ENCODE peak calls at places on chromosome 7, in four cellular contexts. Y is HepG2, M is NB4, Z is ovary. X is an unnamed sample.

GRCh38 chr7:117995850-117996650 is 122.8 kb upstream of the CTTNBP2 start:
- DNase-seq in Z (no peak), M (no peak), Y (no peak), X (no peak)

GRCh38 chr7:30453859-30454258 is 24.7 kb downstream of the NOD1 start:
- DNase-seq in M (peak), Z (no peak), Y (no peak), X (no peak)

GRCh38 chr7:40579401-40579800 is 444.6 kb downstream of the SUGCT start:
- DNase-seq in Y (no peak), M (no peak), Z (no peak), X (no peak)

GRCh38 chr7:101950450-101951119 is 133.2 kb downstream of the CUX1 start:
- DNase-seq in Z (no peak), Y (no peak), M (no peak), X (no peak)

GRCh38 chr7:34109936-34110626 is 204.7 kb downstream of the BMPER start:
- DNase-seq in Z (no peak), Y (no peak), M (no peak), X (no peak)

GRCh38 chr7:67343566-67343965 is 346.9 kb downstream of the TYW1 start:
- DNase-seq in Y (no peak), Z (no peak), M (no peak), X (no peak)

GRCh38 chr7:73823257-73823656 is 7.5 kb upstream of the CLDN4 start:
- DNase-seq in Z (no peak), Y (no peak), M (no peak), X (no peak)

GRCh38 chr7:158966780-158967390 is 110.5 kb downstream of the DYNC2I1 start:
- DNase-seq in Z (no peak), Y (no peak), M (peak), X (no peak)

GRCh38 chr7:83204715-83205114 is 42.0 kb upstream of the PCLO start:
- DNase-seq in Y (no peak), Z (no peak), M (no peak), X (no peak)

GRCh38 chr7:96187735-96188622 is 133.9 kb downstream of the SLC25A13 start:
- DNase-seq in Y (no peak), M (no peak), Z (no peak), X (no peak)

GRCh38 chr7:111029141-111029572 is 61.8 kb upstream of the LRRN3 start:
- DNase-seq in M (no peak), Y (peak), Z (no peak), X (no peak)

GRCh38 chr7:55094122-55094690 is 75.4 kb downstream of the EGFR start:
- DNase-seq in Y (no peak), M (no peak), Z (peak), X (no peak)

GRCh38 chr7:50304158-50304910 is at the start of gene IKZF1:
- DNase-seq in M (peak), Y (no peak), Z (no peak), X (peak)

GRCh38 chr7:33726582-33726981 is 178.8 kb upstream of the BMPER start:
- DNase-seq in Z (no peak), Y (no peak), M (no peak), X (no peak)

GRCh38 chr7:129452589-129453231 is 18.5 kb downstream of the STRIP2 start:
- DNase-seq in Z (no peak), Y (no peak), M (no peak), X (no peak)

GRCh38 chr7:102236592-102237287 is 49.9 kb upstream of the SH2B2 start:
- DNase-seq in M (peak), Y (peak), Z (peak), X (peak)

GRCh38 chr7:81161459-81162075 is 242.7 kb upstream of the SEMA3C start:
- DNase-seq in Y (peak), Z (no peak), M (peak), X (no peak)

GRCh38 chr7:40799493-40800406 is 664.9 kb downstream of the SUGCT start:
- DNase-seq in Y (no peak), Z (no peak), M (no peak), X (no peak)

GRCh38 chr7:12423995-12424745 is 20.5 kb upstream of the VWDE start:
- DNase-seq in M (no peak), Y (no peak), Z (no peak), X (no peak)
- H3K4me3 ChIP-seq in M (no peak), Y (no peak), Z (no peak), X (no peak)

DNA sequence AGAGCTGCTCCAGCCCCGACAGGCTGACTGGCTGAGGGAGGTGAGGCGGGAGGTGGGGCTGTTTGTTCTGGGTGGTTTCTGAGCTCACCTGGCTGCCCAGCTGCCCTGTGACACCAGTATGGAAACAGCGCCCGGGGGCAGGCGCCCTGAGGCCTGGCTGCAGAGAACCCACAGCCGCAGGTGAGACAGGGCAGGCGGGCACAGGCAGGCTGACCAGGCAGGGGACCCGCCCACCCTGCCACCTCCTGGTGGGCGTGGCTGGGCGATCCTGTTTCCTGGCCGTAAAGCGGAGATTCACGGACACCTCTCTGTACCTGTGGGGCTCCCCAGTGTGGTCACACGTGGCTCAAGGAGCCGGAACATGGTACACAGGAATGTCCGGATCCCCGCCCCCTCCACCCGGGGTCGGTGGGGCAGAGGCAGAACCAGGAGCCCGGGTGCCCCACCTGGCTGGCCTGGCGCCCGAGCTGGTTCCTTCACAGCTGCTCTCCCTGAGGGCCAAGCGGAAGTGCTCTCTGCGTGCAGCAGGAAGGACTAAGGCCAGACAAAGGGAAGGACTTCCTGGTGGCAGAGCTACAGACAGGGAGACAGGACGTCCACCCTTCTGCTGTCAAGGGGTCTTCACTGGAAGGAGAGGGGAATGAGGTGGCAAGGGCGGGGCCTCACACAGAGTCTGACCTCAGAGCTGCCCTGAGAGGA is 3.9 kb downstream of the MICALL2 start:
- DNase-seq in Y (no peak), M (no peak), Z (no peak), X (no peak)
- TF ChIP-seq POLR2A in Y (no peak), M (no peak), Z (no peak), X (no peak)

GRCh38 chr7:5681423-5681822 is 100.0 kb downstream of the RNF216 start:
- DNase-seq in Z (no peak), Y (no peak), M (peak), X (no peak)
- H3K4me3 ChIP-seq in Z (no peak), Y (no peak), M (no peak), X (no peak)

GRCh38 chr7:135662373-135663114 is at the start of gene STMP1:
- DNase-seq in Z (peak), Y (peak), M (peak), X (peak)
- TF ChIP-seq POLR2A in Z (peak), Y (peak), M (peak), X (peak)

GRCh38 chr7:157188091-157188665 is 49.5 kb downstream of the UBE3C start:
- DNase-seq in M (no peak), Z (no peak), Y (no peak), X (no peak)
- H3K4me3 ChIP-seq in M (no peak), Z (no peak), Y (no peak), X (no peak)

GRCh38 chr7:149838224-149838991 is at the start of gene ZNF862:
- DNase-seq in Z (peak), M (peak), Y (peak), X (peak)
- TF ChIP-seq POLR2A in Z (peak), M (peak), Y (peak), X (peak)

GRCh38 chr7:155509725-155510551 is 36.4 kb downstream of the CNPY1 start:
- DNase-seq in M (peak), Z (no peak), Y (no peak), X (peak)
- H3K4me3 ChIP-seq in M (no peak), Z (no peak), Y (no peak), X (peak)

GRCh38 chr7:97873606-97874005 is 1.4 kb upstream of the ASNS start:
- DNase-seq in Z (no peak), M (no peak), Y (no peak), X (no peak)

GRCh38 chr7:97868788-97869187 is 3.4 kb downstream of the ASNS start:
- DNase-seq in M (peak), Z (no peak), Y (no peak), X (no peak)

GRCh38 chr7:97871659-97872024 is 566 bp downstream of the ASNS start:
- DNase-seq in M (no peak), Z (no peak), Y (no peak), X (no peak)

GRCh38 chr7:97868314-97868713 is 3.9 kb downstream of the ASNS start:
- DNase-seq in M (no peak), Z (no peak), Y (no peak), X (no peak)

DNA sequence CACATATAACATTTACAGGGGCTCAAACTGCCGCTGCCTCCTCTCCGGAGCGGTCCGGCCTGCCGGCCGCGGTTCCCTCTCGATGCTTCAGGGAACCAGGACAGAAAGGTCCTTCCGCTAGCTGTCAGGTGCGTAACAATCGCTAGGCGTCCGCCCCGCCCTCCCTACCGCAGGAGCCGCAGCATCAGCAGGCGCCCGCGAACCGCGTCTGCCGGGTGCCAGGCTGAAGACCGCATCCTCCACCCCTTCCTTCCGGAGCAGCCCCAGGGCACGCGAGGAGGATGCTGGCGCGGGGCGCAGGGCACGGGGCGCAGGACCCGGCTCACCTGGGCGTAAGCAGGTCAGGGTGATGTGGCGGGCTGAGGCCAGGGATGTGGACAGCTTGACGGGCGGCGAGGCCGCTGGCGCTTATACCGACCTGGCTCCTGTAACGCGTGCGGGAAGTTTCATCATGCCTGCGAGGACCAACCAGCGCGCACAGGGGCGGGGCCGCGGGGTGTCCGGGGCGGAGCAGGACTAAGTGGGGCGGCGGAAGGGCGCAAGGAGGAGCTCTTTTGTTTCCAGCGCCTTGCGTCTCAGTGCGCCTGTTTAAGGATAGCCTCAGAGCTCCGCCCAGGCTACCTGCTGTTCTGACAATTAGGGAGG is at the start of gene ASNS:
- DNase-seq in Z (peak), M (peak), Y (peak), X (peak)
- TF ChIP-seq POLR2A in Z (peak), M (peak), Y (peak), X (no peak)

DNA sequence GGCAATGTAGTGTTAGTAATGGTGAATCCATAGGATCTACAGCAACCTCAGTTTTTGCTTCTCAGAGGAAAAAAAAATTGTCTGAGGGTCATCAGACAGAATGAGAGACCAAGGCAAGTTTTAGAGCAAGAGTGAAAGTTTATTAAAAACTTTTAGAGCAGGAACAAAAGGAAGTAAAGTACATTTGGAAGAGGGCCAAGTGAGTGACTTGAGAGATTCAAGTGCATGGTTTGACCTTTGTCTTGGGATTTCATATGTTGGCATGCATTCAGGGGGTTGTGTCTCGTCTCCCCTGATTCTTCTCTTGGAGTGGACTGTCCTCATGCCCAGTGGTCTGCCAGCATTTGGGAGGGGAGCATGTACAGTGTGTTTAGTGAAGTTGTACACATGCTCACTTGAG is 109.2 kb downstream of the EEPD1 start:
- DNase-seq in Z (no peak), M (peak), Y (no peak), X (no peak)
- H3K4me3 ChIP-seq in Z (no peak), M (no peak), Y (no peak), X (no peak)